ENCODE peak calls at places on chromosome 15, in six cellular contexts. One of them, this sample, is unnamed.

GRCh38 chr15:73767794-73768501 is 14.8 kb upstream of the INSYN1 start:
- DNase-seq in BJ: no peak
- DNase-seq in Peyer's patch: no peak
- DNase-seq in IMR-90: no peak
- DNase-seq in astrocyte of the spinal cord: no peak
- DNase-seq in fibroblast of pulmonary artery: no peak
- DNase-seq in this sample: no peak

GRCh38 chr15:40957581-40958051 is 4.3 kb downstream of the CHAC1 start:
- DNase-seq in Peyer's patch: peak
- DNase-seq in IMR-90: no peak
- DNase-seq in astrocyte of the spinal cord: peak
- DNase-seq in fibroblast of pulmonary artery: no peak
- DNase-seq in BJ: no peak
- DNase-seq in this sample: no peak

GRCh38 chr15:37109952-37110630 is 9.7 kb upstream of the MEIS2 start:
- DNase-seq in IMR-90: no peak
- DNase-seq in fibroblast of pulmonary artery: peak
- DNase-seq in BJ: no peak
- DNase-seq in Peyer's patch: peak
- DNase-seq in astrocyte of the spinal cord: peak
- DNase-seq in this sample: peak

GRCh38 chr15:64911317-64912186 is at the start of gene ANKDD1A:
- DNase-seq in Peyer's patch: peak
- DNase-seq in BJ: no peak
- DNase-seq in IMR-90: peak
- DNase-seq in astrocyte of the spinal cord: peak
- DNase-seq in fibroblast of pulmonary artery: peak
- DNase-seq in this sample: peak

GRCh38 chr15:89794627-89795241 is 18.6 kb downstream of the MESP2 start:
- DNase-seq in IMR-90: peak
- DNase-seq in Peyer's patch: no peak
- DNase-seq in fibroblast of pulmonary artery: peak
- DNase-seq in BJ: no peak
- DNase-seq in astrocyte of the spinal cord: peak
- DNase-seq in this sample: peak

GRCh38 chr15:42239528-42240245 is 31.6 kb upstream of the VPS39 start:
- DNase-seq in BJ: no peak
- DNase-seq in IMR-90: peak
- DNase-seq in fibroblast of pulmonary artery: peak
- DNase-seq in astrocyte of the spinal cord: no peak
- DNase-seq in Peyer's patch: no peak
- DNase-seq in this sample: no peak

GRCh38 chr15:59516655-59517461 is 78.9 kb downstream of the FAM81A start:
- DNase-seq in BJ: no peak
- DNase-seq in Peyer's patch: no peak
- DNase-seq in IMR-90: no peak
- DNase-seq in fibroblast of pulmonary artery: no peak
- DNase-seq in astrocyte of the spinal cord: no peak
- DNase-seq in this sample: no peak

GRCh38 chr15:93997071-93997658 is 234.2 kb upstream of the MCTP2 start:
- DNase-seq in BJ: no peak
- DNase-seq in astrocyte of the spinal cord: peak
- DNase-seq in Peyer's patch: no peak
- DNase-seq in IMR-90: peak
- DNase-seq in fibroblast of pulmonary artery: peak
- DNase-seq in this sample: peak

GRCh38 chr15:79290642-79291275 is 8.2 kb downstream of the ANKRD34C start:
- DNase-seq in BJ: no peak
- DNase-seq in fibroblast of pulmonary artery: no peak
- DNase-seq in Peyer's patch: no peak
- DNase-seq in astrocyte of the spinal cord: no peak
- DNase-seq in IMR-90: no peak
- DNase-seq in this sample: no peak

GRCh38 chr15:80127911-80128310 is 24.9 kb upstream of the FAH start:
- DNase-seq in BJ: no peak
- DNase-seq in fibroblast of pulmonary artery: no peak
- DNase-seq in astrocyte of the spinal cord: no peak
- DNase-seq in IMR-90: peak
- DNase-seq in Peyer's patch: no peak
- DNase-seq in this sample: peak

GRCh38 chr15:83322061-83322460 is 37.6 kb upstream of the BNC1 start:
- DNase-seq in fibroblast of pulmonary artery: peak
- DNase-seq in astrocyte of the spinal cord: no peak
- DNase-seq in Peyer's patch: no peak
- DNase-seq in IMR-90: peak
- DNase-seq in BJ: no peak
- DNase-seq in this sample: peak

GRCh38 chr15:40968290-40969085 is 15.2 kb downstream of the CHAC1 start:
- DNase-seq in IMR-90: no peak
- DNase-seq in Peyer's patch: no peak
- DNase-seq in fibroblast of pulmonary artery: no peak
- DNase-seq in astrocyte of the spinal cord: no peak
- DNase-seq in BJ: no peak
- DNase-seq in this sample: no peak

GRCh38 chr15:98881526-98882517 is 125.8 kb downstream of the PGPEP1L start:
- DNase-seq in fibroblast of pulmonary artery: peak
- DNase-seq in Peyer's patch: no peak
- DNase-seq in astrocyte of the spinal cord: peak
- DNase-seq in BJ: no peak
- DNase-seq in IMR-90: peak
- DNase-seq in this sample: peak

GRCh38 chr15:42139596-42139995 is 16.8 kb downstream of the PLA2G4F start:
- DNase-seq in fibroblast of pulmonary artery: no peak
- DNase-seq in IMR-90: no peak
- DNase-seq in Peyer's patch: peak
- DNase-seq in astrocyte of the spinal cord: no peak
- DNase-seq in BJ: no peak
- DNase-seq in this sample: no peak

GRCh38 chr15:34889486-34889885 is 80.1 kb downstream of the AQR start:
- DNase-seq in fibroblast of pulmonary artery: peak
- DNase-seq in BJ: no peak
- DNase-seq in IMR-90: peak
- DNase-seq in astrocyte of the spinal cord: no peak
- DNase-seq in Peyer's patch: no peak
- DNase-seq in this sample: peak

GRCh38 chr15:89307046-89307587 is 27.5 kb downstream of the POLG start:
- DNase-seq in BJ: no peak
- DNase-seq in fibroblast of pulmonary artery: peak
- DNase-seq in astrocyte of the spinal cord: peak
- DNase-seq in Peyer's patch: no peak
- DNase-seq in IMR-90: peak
- DNase-seq in this sample: peak

GRCh38 chr15:78317145-78317836 is 17.9 kb upstream of the SKIC8 start:
- DNase-seq in Peyer's patch: peak
- DNase-seq in fibroblast of pulmonary artery: peak
- DNase-seq in IMR-90: no peak
- DNase-seq in astrocyte of the spinal cord: no peak
- DNase-seq in BJ: no peak
- DNase-seq in this sample: peak

GRCh38 chr15:49570672-49571071 is 49.9 kb downstream of the FAM227B start:
- DNase-seq in BJ: no peak
- DNase-seq in fibroblast of pulmonary artery: no peak
- DNase-seq in IMR-90: no peak
- DNase-seq in astrocyte of the spinal cord: no peak
- DNase-seq in Peyer's patch: no peak
- DNase-seq in this sample: no peak

GRCh38 chr15:34853001-34853758 is 57.8 kb upstream of the ACTC1 start:
- DNase-seq in fibroblast of pulmonary artery: peak
- DNase-seq in Peyer's patch: no peak
- DNase-seq in astrocyte of the spinal cord: peak
- DNase-seq in BJ: no peak
- DNase-seq in IMR-90: peak
- DNase-seq in this sample: peak

GRCh38 chr15:89669941-89670340 is 9.2 kb downstream of the PLIN1 start:
- DNase-seq in BJ: no peak
- DNase-seq in IMR-90: no peak
- DNase-seq in fibroblast of pulmonary artery: no peak
- DNase-seq in Peyer's patch: no peak
- DNase-seq in astrocyte of the spinal cord: no peak
- DNase-seq in this sample: no peak

DNA sequence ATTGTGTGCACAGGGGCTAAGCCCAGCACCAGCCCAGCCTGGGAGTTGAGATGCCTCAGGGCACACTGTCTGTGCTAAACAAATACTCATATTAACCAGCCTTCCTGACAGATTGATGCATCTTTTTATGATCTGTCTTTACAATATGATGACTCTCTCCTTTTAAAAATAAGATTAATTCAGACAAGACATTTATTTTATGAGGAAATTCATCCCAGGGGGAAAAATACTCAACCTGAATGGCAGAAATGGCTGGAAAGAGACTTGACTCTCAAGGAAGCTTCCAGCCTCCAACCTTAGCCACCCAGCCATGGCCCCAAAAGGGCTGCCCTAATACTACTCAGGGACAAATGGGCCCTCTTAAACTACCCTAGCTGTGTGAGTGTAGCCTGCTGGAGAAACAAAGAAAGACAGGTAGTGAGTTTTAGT is 46.9 kb downstream of the NOX5 start:
- DNase-seq in BJ: no peak
- DNase-seq in Peyer's patch: no peak
- DNase-seq in fibroblast of pulmonary artery: no peak
- DNase-seq in astrocyte of the spinal cord: no peak
- DNase-seq in IMR-90: no peak
- DNase-seq in this sample: no peak
- TF ChIP-seq CTCF in BJ: no peak
- TF ChIP-seq CTCF in Peyer's patch: no peak
- TF ChIP-seq CTCF in fibroblast of pulmonary artery: peak
- TF ChIP-seq CTCF in astrocyte of the spinal cord: no peak
- TF ChIP-seq CTCF in IMR-90: no peak
- TF ChIP-seq CTCF in this sample: no peak

GRCh38 chr15:92168284-92168683 is 225.4 kb upstream of the ST8SIA2 start:
- DNase-seq in fibroblast of pulmonary artery: no peak
- DNase-seq in BJ: no peak
- DNase-seq in IMR-90: no peak
- DNase-seq in astrocyte of the spinal cord: no peak
- DNase-seq in Peyer's patch: no peak
- DNase-seq in this sample: no peak
- H3K4me3 ChIP-seq in fibroblast of pulmonary artery: no peak
- H3K4me3 ChIP-seq in BJ: no peak
- H3K4me3 ChIP-seq in IMR-90: no peak
- H3K4me3 ChIP-seq in astrocyte of the spinal cord: no peak
- H3K4me3 ChIP-seq in Peyer's patch: no peak
- H3K4me3 ChIP-seq in this sample: no peak

GRCh38 chr15:38564557-38565286 is at the start of gene RASGRP1:
- DNase-seq in BJ: no peak
- DNase-seq in Peyer's patch: peak
- DNase-seq in IMR-90: peak
- DNase-seq in astrocyte of the spinal cord: peak
- DNase-seq in fibroblast of pulmonary artery: peak
- DNase-seq in this sample: peak
- TF ChIP-seq CTCF in BJ: peak
- TF ChIP-seq CTCF in Peyer's patch: peak
- TF ChIP-seq CTCF in IMR-90: peak
- TF ChIP-seq CTCF in astrocyte of the spinal cord: peak
- TF ChIP-seq CTCF in fibroblast of pulmonary artery: no peak
- TF ChIP-seq CTCF in this sample: no peak

GRCh38 chr15:67085818-67086649 is 20.6 kb downstream of the SMAD3 start:
- DNase-seq in fibroblast of pulmonary artery: peak
- DNase-seq in IMR-90: peak
- DNase-seq in Peyer's patch: no peak
- DNase-seq in astrocyte of the spinal cord: peak
- DNase-seq in BJ: peak
- DNase-seq in this sample: peak
- H3K4me3 ChIP-seq in fibroblast of pulmonary artery: no peak
- H3K4me3 ChIP-seq in IMR-90: no peak
- H3K4me3 ChIP-seq in Peyer's patch: no peak
- H3K4me3 ChIP-seq in astrocyte of the spinal cord: no peak
- H3K4me3 ChIP-seq in BJ: no peak
- H3K4me3 ChIP-seq in this sample: no peak

DNA sequence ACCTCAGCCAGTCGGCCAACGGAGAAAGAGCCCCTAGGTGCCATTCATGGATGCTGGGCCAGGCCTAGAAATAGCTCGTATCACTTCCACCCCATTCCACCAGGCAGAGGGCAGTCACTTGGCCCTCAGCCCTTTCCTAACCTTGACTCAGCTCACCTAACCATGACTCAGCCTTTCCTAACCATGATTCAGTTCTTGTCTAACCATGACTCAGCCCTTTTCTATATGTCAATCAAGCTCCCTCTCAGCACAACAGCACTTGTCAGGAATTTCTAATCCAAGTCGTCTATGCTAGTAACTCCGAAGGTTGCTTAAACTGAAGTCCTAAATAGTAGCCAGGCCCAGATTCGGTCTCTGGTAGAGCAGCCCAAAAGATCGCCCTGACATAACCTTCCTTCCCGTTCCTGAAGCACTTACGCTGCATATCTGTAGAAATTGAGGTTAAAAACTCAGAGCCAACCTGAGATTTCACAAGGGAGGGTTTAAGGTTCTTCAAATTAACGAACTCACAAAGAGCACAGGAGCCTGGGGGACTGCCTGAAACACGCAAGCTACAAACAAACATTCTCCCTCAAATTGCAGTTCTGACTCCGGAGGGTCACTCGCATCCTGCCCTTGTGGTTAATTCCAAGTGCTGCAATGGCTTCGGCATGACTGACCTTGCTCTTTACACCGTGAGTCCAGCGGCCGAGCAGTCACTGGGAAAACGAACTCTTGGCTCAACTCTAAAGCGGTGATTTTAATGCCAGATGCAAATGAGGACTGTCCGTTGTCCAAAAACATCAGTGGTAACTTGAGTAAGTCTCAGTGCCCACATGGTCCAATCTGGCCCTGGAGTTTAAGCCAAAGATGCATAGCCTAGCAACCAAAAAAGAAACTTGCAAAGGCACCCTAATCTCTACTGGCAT is 99.9 kb downstream of the ADAMTS17 start:
- DNase-seq in BJ: no peak
- DNase-seq in Peyer's patch: no peak
- DNase-seq in fibroblast of pulmonary artery: peak
- DNase-seq in astrocyte of the spinal cord: peak
- DNase-seq in IMR-90: no peak
- DNase-seq in this sample: peak
- TF ChIP-seq CTCF in BJ: no peak
- TF ChIP-seq CTCF in Peyer's patch: no peak
- TF ChIP-seq CTCF in fibroblast of pulmonary artery: no peak
- TF ChIP-seq CTCF in astrocyte of the spinal cord: no peak
- TF ChIP-seq CTCF in IMR-90: no peak
- TF ChIP-seq CTCF in this sample: no peak

GRCh38 chr15:67068724-67069400 is 3.5 kb downstream of the SMAD3 start:
- DNase-seq in BJ: no peak
- DNase-seq in IMR-90: peak
- DNase-seq in fibroblast of pulmonary artery: no peak
- DNase-seq in astrocyte of the spinal cord: peak
- DNase-seq in Peyer's patch: no peak
- DNase-seq in this sample: peak

GRCh38 chr15:67070892-67071664 is 5.7 kb downstream of the SMAD3 start:
- DNase-seq in astrocyte of the spinal cord: no peak
- DNase-seq in fibroblast of pulmonary artery: no peak
- DNase-seq in BJ: no peak
- DNase-seq in IMR-90: peak
- DNase-seq in Peyer's patch: no peak
- DNase-seq in this sample: no peak

GRCh38 chr15:67067930-67068542 is 2.6 kb downstream of the SMAD3 start:
- DNase-seq in BJ: no peak
- DNase-seq in Peyer's patch: no peak
- DNase-seq in astrocyte of the spinal cord: peak
- DNase-seq in fibroblast of pulmonary artery: no peak
- DNase-seq in IMR-90: peak
- DNase-seq in this sample: peak

GRCh38 chr15:67072442-67072841 is 7.0 kb downstream of the SMAD3 start:
- DNase-seq in BJ: no peak
- DNase-seq in fibroblast of pulmonary artery: no peak
- DNase-seq in astrocyte of the spinal cord: no peak
- DNase-seq in Peyer's patch: no peak
- DNase-seq in IMR-90: peak
- DNase-seq in this sample: no peak

GRCh38 chr15:67070150-67070549 is 4.7 kb downstream of the SMAD3 start:
- DNase-seq in astrocyte of the spinal cord: no peak
- DNase-seq in Peyer's patch: no peak
- DNase-seq in fibroblast of pulmonary artery: no peak
- DNase-seq in IMR-90: peak
- DNase-seq in BJ: no peak
- DNase-seq in this sample: peak
- H3K4me3 ChIP-seq in astrocyte of the spinal cord: no peak
- H3K4me3 ChIP-seq in Peyer's patch: no peak
- H3K4me3 ChIP-seq in fibroblast of pulmonary artery: no peak
- H3K4me3 ChIP-seq in IMR-90: peak
- H3K4me3 ChIP-seq in BJ: no peak
- H3K4me3 ChIP-seq in this sample: no peak

This sample was measured in cardiac fibroblast.